ENCODE peak calls at places on chromosomes 7 and 10, in six cellular contexts. K is sigmoid colon, R is cardiac muscle cell, S is RWPE2, P is ovary, Y is A549. B is an unnamed sample.

GRCh38 chr7:95976369-95976768 is 204.0 kb downstream of the DYNC1I1 start:
- DNase-seq in K (no peak), R (no peak), S (no peak), P (no peak), Y (no peak), B (no peak)

GRCh38 chr7:37504791-37505190 is 56.1 kb upstream of the ELMO1 start:
- DNase-seq in K (no peak), R (no peak), S (no peak), P (no peak), Y (no peak), B (no peak)

GRCh38 chr10:88428976-88429375 is 154.1 kb downstream of the RNLS start:
- DNase-seq in K (no peak), R (no peak), S (no peak), P (no peak), Y (no peak), B (no peak)

GRCh38 chr10:129613377-129613980 is 146.4 kb downstream of the MGMT start:
- DNase-seq in K (no peak), R (no peak), S (no peak), P (no peak), Y (no peak), B (no peak)

GRCh38 chr10:133130602-133131001 is 29.4 kb upstream of the KNDC1 start:
- DNase-seq in K (peak), R (no peak), S (no peak), P (no peak), Y (no peak), B (no peak)

GRCh38 chr7:13945670-13946069 is 43.8 kb downstream of the ETV1 start:
- DNase-seq in K (no peak), R (no peak), S (no peak), P (no peak), Y (no peak), B (no peak)

GRCh38 chr10:16770646-16771045 is 46.6 kb downstream of the RSU1 start:
- DNase-seq in K (no peak), R (no peak), S (no peak), P (no peak), Y (no peak), B (no peak)

GRCh38 chr7:1432411-1433082 is 26.7 kb downstream of the MICALL2 start:
- DNase-seq in K (peak), R (peak), S (no peak), P (peak), Y (peak), B (no peak)

GRCh38 chr10:33073641-33074410 is 115.8 kb upstream of the ITGB1 start:
- DNase-seq in K (no peak), R (no peak), S (no peak), P (no peak), Y (no peak), B (no peak)

GRCh38 chr10:96267234-96267705 is 4.1 kb downstream of the BLNK start:
- DNase-seq in K (no peak), R (no peak), S (no peak), P (no peak), Y (no peak), B (no peak)

GRCh38 chr10:73590881-73591577 is at the start of gene USP54:
- DNase-seq in K (no peak), R (peak), S (no peak), P (no peak), Y (no peak), B (peak)

GRCh38 chr7:142420554-142421362 is 162.9 kb upstream of the PRSS58 start:
- DNase-seq in K (no peak), R (peak), S (no peak), P (no peak), Y (peak), B (no peak)

GRCh38 chr10:24238527-24239247 is 29.7 kb downstream of the KIAA1217 start:
- DNase-seq in K (no peak), R (no peak), S (no peak), P (no peak), Y (no peak), B (peak)

GRCh38 chr7:23963461-23963860 is 253.4 kb downstream of the STK31 start:
- DNase-seq in K (no peak), R (no peak), S (no peak), P (no peak), Y (no peak), B (no peak)

GRCh38 chr7:115477193-115477651 is 553.3 kb downstream of the TFEC start:
- DNase-seq in K (no peak), R (peak), S (no peak), P (peak), Y (no peak), B (no peak)

GRCh38 chr7:142568430-142569097 is 180.7 kb upstream of the PRSS1 start:
- DNase-seq in K (no peak), R (no peak), S (no peak), P (no peak), Y (peak), B (no peak)

GRCh38 chr10:14945097-14945496 is 8.8 kb downstream of the DCLRE1C start:
- DNase-seq in K (no peak), R (no peak), S (no peak), P (no peak), Y (no peak), B (no peak)

GRCh38 chr7:134954197-134955082 is 31.9 kb upstream of the AGBL3 start:
- DNase-seq in K (no peak), R (peak), S (no peak), P (no peak), Y (peak), B (no peak)

GRCh38 chr7:110669410-110669809 is 421.5 kb upstream of the LRRN3 start:
- DNase-seq in K (no peak), R (no peak), S (no peak), P (no peak), Y (no peak), B (no peak)

GRCh38 chr7:48426966-48427555 is 255.8 kb downstream of the ABCA13 start:
- DNase-seq in K (no peak), R (no peak), S (peak), P (no peak), Y (peak), B (no peak)

GRCh38 chr7:84372155-84372621 is 177.6 kb upstream of the SEMA3A start:
- DNase-seq in K (no peak), R (no peak), S (peak), P (no peak), Y (no peak), B (peak)

GRCh38 chr10:101006593-101007098 is 7.0 kb downstream of the LZTS2 start:
- DNase-seq in K (peak), R (no peak), S (no peak), P (peak), Y (no peak), B (no peak)

GRCh38 chr7:76230214-76230613 is 28.5 kb downstream of the SRRM3 start:
- DNase-seq in K (no peak), R (no peak), S (no peak), P (no peak), Y (no peak), B (no peak)

GRCh38 chr10:7672366-7673134 is 5.8 kb upstream of the ITIH5 start:
- DNase-seq in K (no peak), R (no peak), S (no peak), P (no peak), Y (no peak), B (no peak)

GRCh38 chr7:66921918-66922486 is 977 bp downstream of the TMEM248 start:
- DNase-seq in K (no peak), R (peak), S (no peak), P (no peak), Y (no peak), B (no peak)

GRCh38 chr7:113143486-113144257 is 25.3 kb upstream of the SMIM30 start:
- DNase-seq in K (no peak), R (no peak), S (no peak), P (no peak), Y (no peak), B (no peak)

GRCh38 chr10:90915141-90916075 is 5.5 kb downstream of the ANKRD1 start:
- DNase-seq in K (no peak), R (no peak), S (no peak), P (no peak), Y (no peak), B (no peak)

GRCh38 chr10:78407009-78407711 is 373.5 kb downstream of the RPS24 start:
- DNase-seq in K (peak), R (peak), S (peak), P (peak), Y (peak), B (peak)

GRCh38 chr7:84188811-84189405 is 5.7 kb downstream of the SEMA3A start:
- DNase-seq in K (no peak), R (no peak), S (no peak), P (no peak), Y (no peak), B (no peak)

GRCh38 chr10:101139421-101139911 is 8.4 kb downstream of the TLX1 start:
- DNase-seq in K (peak), R (peak), S (no peak), P (no peak), Y (no peak), B (no peak)

GRCh38 chr7:26369519-26370385 is 78.1 kb downstream of the SNX10 start:
- DNase-seq in K (no peak), R (peak), S (no peak), P (no peak), Y (peak), B (no peak)

GRCh38 chr10:126392469-126392868 is 4.2 kb upstream of the ADAM12 start:
- DNase-seq in K (no peak), R (no peak), S (no peak), P (no peak), Y (no peak), B (no peak)

GRCh38 chr7:12244129-12244528 is 33.0 kb downstream of the TMEM106B start:
- DNase-seq in K (no peak), R (peak), S (no peak), P (no peak), Y (peak), B (no peak)

GRCh38 chr7:139542308-139543151 is 19.0 kb downstream of the CLEC2L start:
- DNase-seq in K (no peak), R (no peak), S (no peak), P (no peak), Y (no peak), B (no peak)

GRCh38 chr7:99125505-99125865 is 18.4 kb downstream of the SMURF1 start:
- DNase-seq in K (no peak), R (no peak), S (no peak), P (no peak), Y (no peak), B (no peak)

GRCh38 chr10:126917975-126918908 is 13.0 kb downstream of the DOCK1 start:
- DNase-seq in K (peak), R (peak), S (no peak), P (no peak), Y (no peak), B (no peak)

GRCh38 chr10:22801759-22802158 is 87.4 kb upstream of the PIP4K2A start:
- DNase-seq in K (no peak), R (no peak), S (no peak), P (no peak), Y (no peak), B (no peak)

GRCh38 chr7:137882806-137883205 is 36.0 kb upstream of the DGKI start:
- DNase-seq in K (no peak), R (no peak), S (no peak), P (no peak), Y (no peak), B (no peak)

GRCh38 chr7:44066494-44067063 is 1.2 kb upstream of the PGAM2 start:
- DNase-seq in K (peak), R (no peak), S (peak), P (no peak), Y (no peak), B (no peak)

DNA sequence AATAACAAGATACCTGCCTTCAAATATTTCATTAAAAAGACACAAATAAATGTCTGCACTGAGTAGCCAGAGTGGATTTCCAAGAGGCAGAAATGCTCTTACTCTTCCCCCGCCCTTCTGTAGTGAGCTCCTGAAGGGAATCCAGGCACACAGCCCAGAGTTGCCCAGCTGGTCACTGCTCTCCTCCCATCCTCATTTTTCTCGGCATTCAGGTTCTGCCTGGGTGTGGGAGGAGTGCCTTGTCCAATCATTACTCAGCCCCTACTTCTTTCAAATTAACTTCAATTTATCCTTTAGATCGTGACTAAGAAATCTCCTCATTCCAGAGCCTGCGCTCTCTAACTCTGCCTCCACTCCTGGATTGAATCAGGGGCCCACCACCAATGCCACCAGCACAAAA is 12.2 kb downstream of the CCDC6 start:
- DNase-seq in K (peak), R (no peak), S (peak), P (peak), Y (no peak), B (no peak)
- H3K27ac ChIP-seq in K (peak), R (no peak), S (peak), P (peak), Y (no peak), B (peak)

DNA sequence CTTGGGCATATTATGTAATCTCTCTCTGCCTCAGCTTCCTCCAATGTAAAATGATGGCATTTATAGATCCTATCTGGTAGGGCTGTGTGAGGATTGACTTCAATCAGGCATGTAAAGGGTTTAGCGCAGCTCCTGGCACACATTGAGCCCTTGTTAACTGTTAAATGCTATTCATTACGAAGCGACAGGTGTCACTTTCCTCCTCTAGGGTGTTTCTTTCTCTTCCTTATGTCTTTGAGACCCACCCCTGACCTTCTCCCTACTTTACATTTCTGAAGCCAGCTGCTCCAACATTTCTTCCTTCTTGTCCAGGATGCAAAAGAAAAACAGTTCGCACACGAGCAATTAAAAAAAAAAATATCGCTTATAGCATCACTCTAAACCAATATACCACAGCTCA is 5.7 kb upstream of the R3HCC1L start:
- DNase-seq in K (no peak), R (no peak), S (no peak), P (no peak), Y (no peak), B (no peak)
- H3K27ac ChIP-seq in K (no peak), R (no peak), S (no peak), P (no peak), Y (no peak), B (no peak)

GRCh38 chr10:72126184-72126871 is 38.0 kb upstream of the SPOCK2 start:
- DNase-seq in K (no peak), R (peak), S (no peak), P (no peak), Y (peak), B (no peak)
- H3K27ac ChIP-seq in K (no peak), R (no peak), S (no peak), P (peak), Y (peak), B (no peak)

GRCh38 chr7:75055830-75056431 is 17.7 kb downstream of the RCC1L start:
- DNase-seq in K (peak), R (no peak), S (no peak), P (peak), Y (no peak), B (no peak)
- H3K27ac ChIP-seq in K (peak), R (no peak), S (no peak), P (peak), Y (no peak), B (no peak)

GRCh38 chr10:30154126-30154525 is 94.7 kb upstream of the JCAD start:
- DNase-seq in K (no peak), R (no peak), S (no peak), P (no peak), Y (no peak), B (no peak)
- H3K27ac ChIP-seq in K (no peak), R (no peak), S (no peak), P (no peak), Y (no peak), B (no peak)

DNA sequence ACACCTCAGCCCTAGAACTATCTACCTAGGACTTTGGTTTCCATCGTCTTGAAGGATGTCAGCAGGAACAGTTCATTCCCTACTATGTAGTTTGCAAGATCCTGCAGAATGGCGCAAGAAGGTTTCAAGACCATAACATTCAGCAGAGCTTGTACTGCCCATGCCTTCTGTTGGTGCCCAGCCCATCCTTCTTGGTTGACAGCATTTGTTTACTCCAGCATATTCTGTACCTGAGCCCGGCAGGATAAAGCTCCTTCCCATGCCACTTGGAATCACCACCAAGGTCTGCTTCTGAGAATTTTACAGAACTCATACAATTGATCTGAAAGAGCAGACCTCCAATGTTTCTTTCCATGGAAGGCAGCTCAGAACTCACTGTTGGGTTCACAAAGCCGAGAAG is 150.8 kb downstream of the ARID5B start:
- DNase-seq in K (no peak), R (no peak), S (no peak), P (no peak), Y (no peak), B (no peak)
- H3K27ac ChIP-seq in K (peak), R (no peak), S (no peak), P (no peak), Y (peak), B (no peak)

DNA sequence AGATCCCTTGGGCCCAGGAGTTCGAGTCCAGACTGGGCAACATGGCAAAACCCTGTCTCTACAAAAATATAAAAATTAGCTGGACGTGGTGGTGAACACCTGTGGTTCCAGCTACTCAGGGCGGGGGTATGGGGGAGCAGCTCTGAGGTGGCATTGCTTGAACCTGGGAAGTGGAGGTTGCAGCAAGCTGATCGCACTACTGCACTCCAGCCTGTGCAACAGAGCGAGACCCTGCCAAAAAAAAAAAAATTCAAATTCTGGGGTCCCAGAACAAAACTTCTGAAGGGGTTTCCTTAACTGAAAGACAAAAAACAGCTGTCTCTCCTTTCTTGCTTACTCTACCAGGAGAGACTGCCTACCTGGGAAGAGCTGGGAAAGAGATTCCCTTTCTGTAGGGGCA is 27.0 kb downstream of the DNMBP start:
- DNase-seq in K (no peak), R (no peak), S (no peak), P (no peak), Y (no peak), B (no peak)
- H3K27ac ChIP-seq in K (peak), R (no peak), S (peak), P (peak), Y (peak), B (no peak)

GRCh38 chr7:127705461-127705959 is 53.5 kb downstream of the SND1 start:
- DNase-seq in K (no peak), R (no peak), S (no peak), P (no peak), Y (no peak), B (no peak)

GRCh38 chr7:127706766-127707165 is 54.8 kb downstream of the SND1 start:
- DNase-seq in K (no peak), R (no peak), S (no peak), P (no peak), Y (no peak), B (no peak)

GRCh38 chr7:127710635-127711034 is 58.6 kb downstream of the SND1 start:
- DNase-seq in K (no peak), R (no peak), S (no peak), P (no peak), Y (no peak), B (no peak)

GRCh38 chr7:127708788-127709187 is 56.8 kb downstream of the SND1 start:
- DNase-seq in K (peak), R (peak), S (no peak), P (peak), Y (peak), B (peak)

DNA sequence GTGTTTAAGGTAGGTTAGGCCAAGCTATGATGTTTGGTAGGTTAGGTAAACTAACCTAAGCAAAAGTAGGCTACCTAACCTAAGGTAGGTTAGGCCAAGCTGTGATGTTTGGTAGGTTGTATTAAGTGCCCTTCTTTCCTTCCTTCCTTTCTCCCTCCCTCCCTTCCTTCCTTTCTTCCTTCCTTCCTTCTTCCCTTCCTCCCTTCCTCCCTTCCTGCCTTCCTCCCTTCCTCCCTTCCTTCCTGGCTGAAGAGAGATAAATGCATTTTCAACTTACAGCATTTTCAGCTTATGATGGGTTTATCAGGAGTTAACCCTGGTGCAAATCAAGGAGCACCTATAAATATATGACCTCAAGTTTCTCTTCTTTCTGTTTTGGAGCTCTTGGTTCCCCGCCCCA is 56.2 kb downstream of the SND1 start:
- DNase-seq in K (no peak), R (no peak), S (no peak), P (no peak), Y (no peak), B (no peak)
- H3K27ac ChIP-seq in K (no peak), R (no peak), S (no peak), P (no peak), Y (no peak), B (no peak)

B was measured in epithelial cell of prostate.